ENCODE peak calls at places on chromosome 14, in ten cellular contexts. V, Y, Q, N, F, R, B, G, J and P are unnamed samples.

GRCh38 chr14:100588671-100589070 is 1.5 kb upstream of the BEGAIN start:
- DNase-seq in V (no peak), Y (no peak), Q (no peak), N (no peak), F (no peak), R (no peak), B (no peak), G (no peak), J (no peak), P (peak; percentile 91)

GRCh38 chr14:74628418-74628817 is 16.4 kb upstream of the LTBP2 start:
- DNase-seq in V (no peak), Y (no peak), Q (no peak), N (no peak), F (no peak), R (no peak), B (no peak), G (no peak), J (no peak), P (no peak)

GRCh38 chr14:90434370-90435020 is 37.7 kb downstream of the CALM1 start:
- DNase-seq in V (no peak), Y (no peak), Q (no peak), N (no peak), F (no peak), R (no peak), B (no peak), G (no peak), J (no peak), P (peak; percentile 64)

GRCh38 chr14:58829594-58829993 is 191.8 kb downstream of the DACT1 start:
- DNase-seq in V (no peak), Y (no peak), Q (no peak), N (no peak), F (no peak), R (peak; percentile 57), B (no peak), G (no peak), J (no peak), P (peak; percentile 12)

GRCh38 chr14:71415404-71415690 is 508.1 kb downstream of the PCNX1 start:
- DNase-seq in V (peak; percentile 37), Y (no peak), Q (no peak), N (peak; percentile 27), F (no peak), R (peak; percentile 69), B (no peak), G (no peak), J (no peak), P (no peak)

GRCh38 chr14:100584056-100585031 is 2.9 kb downstream of the BEGAIN start:
- DNase-seq in V (no peak), Y (no peak), Q (no peak), N (no peak), F (no peak), R (no peak), B (no peak), G (no peak), J (no peak), P (no peak)

GRCh38 chr14:106790189-106791036 is 1264.0 kb downstream of the TMEM121 start:
- DNase-seq in V (no peak), Y (peak; percentile 47), Q (peak; percentile 52), N (no peak), F (no peak), R (no peak), B (peak; percentile 1), G (peak; percentile 40), J (peak; percentile 52), P (peak; percentile 6)

GRCh38 chr14:96727490-96727889 is 69.7 kb upstream of the VRK1 start:
- DNase-seq in V (no peak), Y (no peak), Q (no peak), N (no peak), F (no peak), R (no peak), B (no peak), G (no peak), J (no peak), P (no peak)

GRCh38 chr14:100535287-100536131 is 51.7 kb downstream of the BEGAIN start:
- DNase-seq in V (no peak), Y (no peak), Q (no peak), N (no peak), F (no peak), R (no peak), B (no peak), G (peak; percentile 1), J (no peak), P (no peak)

GRCh38 chr14:22314183-22314820 is 274.7 kb downstream of the DAD1 start:
- DNase-seq in V (peak; percentile 8), Y (peak; percentile 80), Q (no peak), N (no peak), F (peak; percentile 81), R (peak; percentile 30), B (peak; percentile 76), G (no peak), J (no peak), P (peak; percentile 31)

GRCh38 chr14:98711453-98711852 is 560.5 kb downstream of the BCL11B start:
- DNase-seq in V (no peak), Y (no peak), Q (no peak), N (no peak), F (no peak), R (no peak), B (no peak), G (no peak), J (no peak), P (no peak)

GRCh38 chr14:51539571-51540037 is 112.1 kb upstream of the FRMD6 start:
- DNase-seq in V (peak; percentile 74), Y (no peak), Q (no peak), N (peak; percentile 16), F (no peak), R (peak; percentile 97), B (peak; percentile 86), G (no peak), J (no peak), P (no peak)

GRCh38 chr14:60090864-60091519 is 731 bp upstream of the PCNX4 start:
- DNase-seq in V (no peak), Y (peak; percentile 63), Q (no peak), N (no peak), F (peak; percentile 68), R (peak; percentile 71), B (peak; percentile 36), G (no peak), J (no peak), P (peak; percentile 61)